ENCODE peak calls at places on chromosomes 4 and X, in five cellular contexts. One of them, this sample, is unnamed.

GRCh38 chr4:37066149-37066548 is 178.4 kb upstream of the NWD2 start:
- DNase-seq in RCC 7860: no peak
- DNase-seq in GM10248: no peak
- DNase-seq in NCI-H146: no peak
- DNase-seq in GM12865: no peak
- DNase-seq in this sample: no peak

GRCh38 chr4:75630174-75630931 is at the start of gene CDKL2:
- DNase-seq in NCI-H146: peak
- DNase-seq in GM10248: peak
- DNase-seq in GM12865: peak
- DNase-seq in RCC 7860: no peak
- DNase-seq in this sample: no peak

GRCh38 chrX:97027384-97027922 is 143.7 kb downstream of the RPA4 start:
- DNase-seq in RCC 7860: no peak
- DNase-seq in GM10248: no peak
- DNase-seq in GM12865: no peak
- DNase-seq in NCI-H146: peak
- DNase-seq in this sample: no peak

GRCh38 chr4:101005659-101006058 is 341.7 kb downstream of the PPP3CA start:
- DNase-seq in NCI-H146: no peak
- DNase-seq in RCC 7860: no peak
- DNase-seq in GM10248: no peak
- DNase-seq in GM12865: peak
- DNase-seq in this sample: no peak

GRCh38 chr4:133151301-133151680 is 2.2 kb downstream of the PCDH10 start:
- DNase-seq in NCI-H146: no peak
- DNase-seq in GM10248: no peak
- DNase-seq in RCC 7860: no peak
- DNase-seq in GM12865: no peak
- DNase-seq in this sample: no peak

GRCh38 chrX:75582511-75582910 is 59.7 kb upstream of the ZDHHC15 start:
- DNase-seq in GM10248: no peak
- DNase-seq in GM12865: no peak
- DNase-seq in RCC 7860: no peak
- DNase-seq in NCI-H146: no peak
- DNase-seq in this sample: no peak

GRCh38 chrX:48590203-48591103 is 6.8 kb upstream of the WDR13 start:
- DNase-seq in RCC 7860: no peak
- DNase-seq in GM10248: no peak
- DNase-seq in GM12865: no peak
- DNase-seq in NCI-H146: no peak
- DNase-seq in this sample: no peak

GRCh38 chrX:14027031-14027430 is 2.7 kb downstream of the GEMIN8 start:
- DNase-seq in NCI-H146: no peak
- DNase-seq in GM10248: no peak
- DNase-seq in RCC 7860: no peak
- DNase-seq in GM12865: peak
- DNase-seq in this sample: no peak

GRCh38 chrX:46444011-46444410 is 101.2 kb downstream of the ZNF674 start:
- DNase-seq in RCC 7860: peak
- DNase-seq in NCI-H146: no peak
- DNase-seq in GM12865: no peak
- DNase-seq in GM10248: no peak
- DNase-seq in this sample: no peak

GRCh38 chr4:154014401-154015105 is 225.7 kb upstream of the SFRP2 start:
- DNase-seq in RCC 7860: no peak
- DNase-seq in NCI-H146: no peak
- DNase-seq in GM10248: no peak
- DNase-seq in GM12865: no peak
- DNase-seq in this sample: no peak

GRCh38 chr4:87657525-87657924 is 7.4 kb downstream of the DMP1 start:
- DNase-seq in GM12865: no peak
- DNase-seq in NCI-H146: no peak
- DNase-seq in GM10248: no peak
- DNase-seq in RCC 7860: peak
- DNase-seq in this sample: no peak

GRCh38 chr4:38788327-38788726 is 5.5 kb upstream of the TLR10 start:
- DNase-seq in NCI-H146: no peak
- DNase-seq in GM12865: no peak
- DNase-seq in GM10248: no peak
- DNase-seq in RCC 7860: peak
- DNase-seq in this sample: no peak

GRCh38 chr4:42150653-42151567 is 1.5 kb downstream of the BEND4 start:
- DNase-seq in RCC 7860: no peak
- DNase-seq in NCI-H146: peak
- DNase-seq in GM12865: peak
- DNase-seq in GM10248: peak
- DNase-seq in this sample: no peak

GRCh38 chr4:68368566-68369473 is 18.9 kb upstream of the YTHDC1 start:
- DNase-seq in NCI-H146: no peak
- DNase-seq in GM12865: no peak
- DNase-seq in RCC 7860: peak
- DNase-seq in GM10248: no peak
- DNase-seq in this sample: no peak

GRCh38 chrX:370244-370962 is 16.3 kb downstream of the PPP2R3B start:
- DNase-seq in RCC 7860: no peak
- DNase-seq in GM12865: no peak
- DNase-seq in GM10248: no peak
- DNase-seq in NCI-H146: no peak
- DNase-seq in this sample: no peak

GRCh38 chr4:88244056-88244455 is 40.3 kb downstream of the PPM1K start:
- DNase-seq in NCI-H146: peak
- DNase-seq in RCC 7860: no peak
- DNase-seq in GM12865: no peak
- DNase-seq in GM10248: no peak
- DNase-seq in this sample: no peak

GRCh38 chr4:130486841-130487240 is 1390.9 kb downstream of the C4orf33 start:
- DNase-seq in GM12865: no peak
- DNase-seq in RCC 7860: no peak
- DNase-seq in GM10248: no peak
- DNase-seq in NCI-H146: no peak
- DNase-seq in this sample: no peak

GRCh38 chr4:26021417-26022345 is 107.7 kb downstream of the SMIM20 start:
- DNase-seq in NCI-H146: peak
- DNase-seq in RCC 7860: no peak
- DNase-seq in GM12865: no peak
- DNase-seq in GM10248: no peak
- DNase-seq in this sample: no peak

GRCh38 chr4:95304898-95305297 is 243.9 kb downstream of the UNC5C start:
- DNase-seq in GM12865: no peak
- DNase-seq in RCC 7860: peak
- DNase-seq in GM10248: no peak
- DNase-seq in NCI-H146: no peak
- DNase-seq in this sample: no peak

GRCh38 chr4:11954093-11954492 is 525.4 kb upstream of the HS3ST1 start:
- DNase-seq in GM10248: no peak
- DNase-seq in GM12865: no peak
- DNase-seq in NCI-H146: peak
- DNase-seq in RCC 7860: no peak
- DNase-seq in this sample: no peak

This sample was measured in vagina.